ENCODE peak calls at places on chromosomes 13 and 19, in five cellular contexts. U, R, Y, M and N are unnamed samples.

GRCh38 chr19:7864719-7865074 is 9.5 kb downstream of the PRR36 start:
- DNase-seq in M (no peak), R (no peak), Y (no peak), U (no peak), N (no peak)

GRCh38 chr13:68806125-68806524 is 1301.5 kb upstream of the ATXN8OS start:
- DNase-seq in U (no peak), R (no peak), M (no peak), Y (no peak), N (no peak)

GRCh38 chr19:23512151-23512925 is 117.1 kb upstream of the ZNF91 start:
- DNase-seq in U (no peak), M (no peak), R (no peak), Y (no peak), N (no peak)

GRCh38 chr19:310141-310651 is 19.0 kb upstream of the PLPP2 start:
- DNase-seq in Y (no peak), M (no peak), R (no peak), U (no peak), N (no peak)

GRCh38 chr19:15280915-15281683 is 48.9 kb upstream of the EPHX3 start:
- DNase-seq in Y (peak), R (peak), M (no peak), U (peak), N (peak)

GRCh38 chr13:27411393-27411792 is 13.0 kb upstream of the GTF3A start:
- DNase-seq in U (no peak), M (no peak), R (no peak), Y (no peak), N (no peak)

GRCh38 chr13:66139701-66140100 is 1090.4 kb downstream of the PCDH9 start:
- DNase-seq in R (no peak), M (no peak), U (no peak), Y (no peak), N (no peak)

GRCh38 chr19:42217522-42218442 is at the start of gene DEDD2:
- DNase-seq in U (peak), M (peak), Y (peak), R (peak), N (peak)

GRCh38 chr19:33376423-33376822 is 2.9 kb downstream of the CEBPG start:
- DNase-seq in U (peak), M (no peak), Y (peak), R (peak), N (peak)

GRCh38 chr19:22976248-22976647 is 26.7 kb downstream of the ZNF728 start:
- DNase-seq in M (no peak), R (no peak), U (no peak), Y (no peak), N (no peak)

GRCh38 chr19:6691342-6691741 is 21.4 kb upstream of the TNFSF14 start:
- DNase-seq in Y (no peak), R (no peak), M (no peak), U (no peak), N (no peak)

GRCh38 chr13:30796833-30797601 is 61.7 kb downstream of the ALOX5AP start:
- DNase-seq in Y (no peak), U (no peak), R (peak), M (no peak), N (peak)

GRCh38 chr13:26681036-26681435 is 79.5 kb downstream of the GPR12 start:
- DNase-seq in R (no peak), M (no peak), U (no peak), Y (no peak), N (no peak)

GRCh38 chr13:101325423-101325822 is 90.9 kb downstream of the NALCN start:
- DNase-seq in M (no peak), Y (no peak), U (no peak), R (no peak), N (no peak)

GRCh38 chr19:30667746-30668145 is 295.6 kb downstream of the ZNF536 start:
- DNase-seq in Y (no peak), R (no peak), M (no peak), U (no peak), N (no peak)

GRCh38 chr13:33069365-33069764 is 53.1 kb downstream of the KL start:
- DNase-seq in R (no peak), Y (no peak), U (no peak), M (no peak), N (no peak)

GRCh38 chr19:52296773-52297600 is at the start of gene ZNF480:
- DNase-seq in R (peak), Y (peak), U (no peak), M (peak), N (peak)

GRCh38 chr19:13844130-13844631 is 32.8 kb upstream of the NANOS3 start:
- DNase-seq in Y (no peak), R (no peak), M (no peak), U (no peak), N (no peak)

GRCh38 chr13:80783926-80784325 is 443.0 kb upstream of the SPRY2 start:
- DNase-seq in U (no peak), R (peak), M (no peak), Y (no peak), N (no peak)

GRCh38 chr19:14477417-14478112 is 2.4 kb upstream of the PTGER1 start:
- DNase-seq in U (no peak), R (no peak), M (no peak), Y (no peak), N (no peak)

GRCh38 chr19:2315818-2316353 is 7.9 kb upstream of the LINGO3 start:
- DNase-seq in U (no peak), R (no peak), Y (peak), M (peak), N (peak)

GRCh38 chr13:23771966-23772365 is 117.2 kb downstream of the MIPEP start:
- DNase-seq in R (peak), Y (peak), M (no peak), U (no peak), N (no peak)

GRCh38 chr13:110535526-110535925 is 26.0 kb downstream of the RAB20 start:
- DNase-seq in R (no peak), U (no peak), Y (no peak), M (no peak), N (no peak)

GRCh38 chr13:40629678-40630384 is 36.6 kb downstream of the FOXO1 start:
- DNase-seq in M (no peak), Y (no peak), R (no peak), U (no peak), N (no peak)

GRCh38 chr13:24625324-24625723 is 54.9 kb upstream of the ATP12A start:
- DNase-seq in U (no peak), M (no peak), Y (no peak), R (no peak), N (no peak)

GRCh38 chr13:70054572-70054971 is 53.1 kb upstream of the ATXN8OS start:
- DNase-seq in R (no peak), Y (no peak), U (no peak), M (no peak), N (no peak)

GRCh38 chr13:22232186-22232585 is 561.3 kb downstream of the FGF9 start:
- DNase-seq in M (no peak), U (no peak), R (no peak), Y (no peak), N (no peak)

GRCh38 chr13:37194428-37194861 is 89.0 kb upstream of the CSNK1A1L start:
- DNase-seq in U (no peak), Y (no peak), R (peak), M (no peak), N (peak)

GRCh38 chr13:37984357-37984756 is 114.8 kb upstream of the TRPC4 start:
- DNase-seq in R (no peak), Y (no peak), U (no peak), M (no peak), N (no peak)

GRCh38 chr13:109743706-109744453 is 42.5 kb downstream of the IRS2 start:
- DNase-seq in R (peak), Y (no peak), U (no peak), M (no peak), N (peak)

GRCh38 chr13:40440990-40441820 is 225.2 kb downstream of the FOXO1 start:
- DNase-seq in R (peak), Y (peak), M (no peak), U (no peak), N (no peak)

GRCh38 chr13:45540195-45540594 is 75.3 kb downstream of the ERICH6B start:
- DNase-seq in U (no peak), Y (no peak), R (no peak), M (no peak), N (no peak)